ENCODE peak calls at places on chromosome 4, in ten cellular contexts. J is GM06990, U is astrocyte of the spinal cord, C is cardiac fibroblast, R is fibroblast of mammary gland, Z is choroid plexus epithelial cell, E is BJ, Y is kidney epithelial cell, S is lower leg skin, H is fibroblast of lung. K is an unnamed sample.

GRCh38 chr4:177214935-177215334 is 94.7 kb upstream of the NEIL3 start:
- DNase-seq in J (no peak), U (no peak), C (peak), R (peak), Z (no peak), E (peak), Y (no peak), S (no peak), H (peak), K (no peak)

GRCh38 chr4:16125571-16126445 is 42.0 kb upstream of the PROM1 start:
- DNase-seq in J (no peak), U (no peak), C (no peak), R (no peak), Z (no peak), E (no peak), Y (peak), S (peak), H (no peak), K (peak)

GRCh38 chr4:180330521-180330920 is 1912.7 kb upstream of the TENM3 start:
- DNase-seq in J (no peak), U (no peak), C (no peak), R (no peak), Z (no peak), E (no peak), Y (no peak), S (no peak), H (peak), K (no peak)

GRCh38 chr4:118180776-118181175 is 146.5 kb downstream of the NDST3 start:
- DNase-seq in J (no peak), U (peak), C (no peak), R (peak), Z (no peak), E (no peak), Y (no peak), S (no peak), H (peak), K (no peak)

GRCh38 chr4:128600410-128600809 is 209.1 kb upstream of the JADE1 start:
- DNase-seq in J (no peak), U (peak), C (peak), R (peak), Z (peak), E (no peak), Y (no peak), S (no peak), H (peak), K (no peak)

GRCh38 chr4:176840166-176840565 is 47.4 kb upstream of the VEGFC start:
- DNase-seq in J (no peak), U (peak), C (no peak), R (no peak), Z (peak), E (no peak), Y (peak), S (no peak), H (peak), K (no peak)

GRCh38 chr4:140071806-140072205 is 82.2 kb downstream of the MAML3 start:
- DNase-seq in J (peak), U (peak), C (peak), R (peak), Z (peak), E (peak), Y (no peak), S (no peak), H (peak), K (peak)

GRCh38 chr4:6688879-6689505 is 4.7 kb upstream of the S100P start:
- DNase-seq in J (no peak), U (peak), C (peak), R (peak), Z (peak), E (peak), Y (peak), S (peak), H (peak), K (peak)

GRCh38 chr4:183344523-183345255 is 22.5 kb upstream of the CLDN24 start:
- DNase-seq in J (no peak), U (no peak), C (no peak), R (no peak), Z (peak), E (no peak), Y (no peak), S (no peak), H (no peak), K (no peak)

GRCh38 chr4:40940317-40940720 is 190.6 kb downstream of the NSUN7 start:
- DNase-seq in J (no peak), U (no peak), C (peak), R (peak), Z (no peak), E (no peak), Y (no peak), S (no peak), H (no peak), K (no peak)

GRCh38 chr4:74092957-74093356 is 6.0 kb downstream of the CXCL2 start:
- DNase-seq in J (no peak), U (peak), C (no peak), R (no peak), Z (peak), E (no peak), Y (no peak), S (no peak), H (peak), K (no peak)

GRCh38 chr4:6695660-6696581 is 2.2 kb downstream of the S100P start:
- DNase-seq in J (no peak), U (no peak), C (no peak), R (no peak), Z (no peak), E (no peak), Y (no peak), S (no peak), H (no peak), K (no peak)

GRCh38 chr4:173450281-173450680 is 51.4 kb upstream of the SCRG1 start:
- DNase-seq in J (no peak), U (peak), C (peak), R (peak), Z (no peak), E (no peak), Y (no peak), S (no peak), H (peak), K (no peak)

GRCh38 chr4:137266511-137266910 is 265.8 kb downstream of the PCDH18 start:
- DNase-seq in J (no peak), U (peak), C (no peak), R (peak), Z (no peak), E (no peak), Y (no peak), S (peak), H (peak), K (no peak)

GRCh38 chr4:151231915-151232595 is 44.9 kb upstream of the PRSS48 start:
- DNase-seq in J (no peak), U (no peak), C (no peak), R (no peak), Z (peak), E (no peak), Y (no peak), S (no peak), H (peak), K (no peak)

GRCh38 chr4:21901831-21902230 is 46.7 kb downstream of the KCNIP4 start:
- DNase-seq in J (no peak), U (peak), C (peak), R (peak), Z (peak), E (no peak), Y (peak), S (no peak), H (peak), K (no peak)

GRCh38 chr4:169010125-169011023 is at the start of gene CBR4:
- DNase-seq in J (peak), U (peak), C (peak), R (peak), Z (peak), E (peak), Y (peak), S (peak), H (peak), K (peak)

GRCh38 chr4:151202851-151203455 is 74.0 kb upstream of the PRSS48 start:
- DNase-seq in J (no peak), U (peak), C (peak), R (peak), Z (peak), E (no peak), Y (no peak), S (no peak), H (peak), K (no peak)

GRCh38 chr4:76194325-76194724 is 19.3 kb downstream of the SCARB2 start:
- DNase-seq in J (no peak), U (peak), C (peak), R (peak), Z (peak), E (peak), Y (no peak), S (no peak), H (peak), K (peak)

GRCh38 chr4:137819964-137820383 is 287.7 kb upstream of the PCDH18 start:
- DNase-seq in J (no peak), U (peak), C (peak), R (peak), Z (peak), E (no peak), Y (peak), S (no peak), H (peak), K (no peak)

GRCh38 chr4:1479454-1479853 is 73.2 kb upstream of the NKX1-1 start:
- DNase-seq in J (no peak), U (no peak), C (no peak), R (no peak), Z (no peak), E (no peak), Y (no peak), S (peak), H (no peak), K (no peak)

DNA sequence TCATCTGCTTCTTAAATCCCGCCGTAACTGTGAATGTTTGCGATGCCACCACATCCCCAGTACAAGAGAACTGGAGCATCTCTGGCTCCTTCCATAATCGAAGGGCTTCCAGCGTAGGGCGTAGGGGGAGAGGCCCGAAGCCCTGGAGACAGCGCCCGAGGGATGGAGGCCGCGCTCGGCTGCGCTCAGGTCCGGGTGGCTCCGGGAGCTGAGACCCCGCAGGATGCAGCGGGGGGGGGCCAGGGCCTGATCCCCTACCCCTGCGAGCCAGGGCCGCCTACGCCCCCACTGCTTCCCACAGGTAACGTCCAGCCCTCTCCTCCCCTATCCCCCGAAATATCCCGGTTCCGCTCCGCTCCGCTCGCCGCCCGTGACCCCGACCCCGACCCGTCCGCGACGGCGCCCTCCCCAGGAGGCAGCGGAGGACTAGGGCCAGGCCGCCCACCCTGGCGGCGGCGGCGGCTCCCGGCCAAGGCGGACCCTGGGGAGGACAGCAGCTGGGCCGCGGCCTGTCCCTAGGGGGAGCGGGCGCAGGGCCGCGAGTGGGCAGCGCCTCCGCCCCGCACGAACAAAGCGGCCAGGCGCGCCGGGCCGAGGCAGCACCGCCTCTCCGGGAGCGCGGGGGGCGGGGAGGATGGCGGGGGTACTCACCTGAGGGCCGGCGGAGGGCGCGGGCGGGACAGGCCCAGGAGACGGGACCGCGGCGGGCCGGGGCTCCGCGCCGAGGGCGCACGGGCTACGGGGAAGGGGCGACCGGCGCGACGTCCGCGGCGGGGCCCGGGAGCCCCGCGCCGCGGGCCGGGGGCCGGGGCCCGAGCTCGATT is 720 bp downstream of the WDFY3 start:
- DNase-seq in J (no peak), U (peak), C (peak), R (peak), Z (peak), E (no peak), Y (no peak), S (peak), H (peak), K (no peak)
- TF ChIP-seq CTCF in J (no peak), U (peak), C (no peak), R (no peak), Z (no peak), E (no peak), Y (peak), S (no peak), H (no peak), K (peak)

GRCh38 chr4:108170729-108171540 is 2.2 kb upstream of the LEF1 start:
- DNase-seq in J (no peak), U (peak), C (no peak), R (no peak), Z (no peak), E (no peak), Y (no peak), S (no peak), H (no peak), K (no peak)
- H3K4me3 ChIP-seq in J (no peak), U (no peak), C (no peak), R (no peak), Z (no peak), E (no peak), Y (no peak), S (no peak), H (no peak), K (no peak)

DNA sequence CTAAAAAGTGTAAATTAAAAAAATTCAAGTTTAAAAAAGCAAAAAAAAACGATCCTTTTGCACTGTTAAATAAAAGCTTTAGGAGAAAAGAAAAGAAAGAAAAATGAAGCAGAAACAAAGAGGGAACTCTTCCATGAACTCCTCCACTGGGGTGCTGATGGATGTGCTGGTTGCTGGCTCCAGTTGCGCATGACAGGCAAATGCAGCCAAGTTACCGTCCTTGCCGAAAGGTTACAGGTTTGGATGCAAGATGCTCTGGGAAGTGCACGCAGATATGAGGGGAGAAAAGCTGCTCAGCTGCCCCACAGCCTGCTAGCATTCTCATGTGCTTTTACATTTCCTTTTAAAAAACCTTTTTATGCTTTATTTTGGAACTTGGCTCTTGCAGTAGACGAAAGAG is 58.5 kb downstream of the HADH start:
- DNase-seq in J (no peak), U (no peak), C (no peak), R (no peak), Z (no peak), E (no peak), Y (no peak), S (no peak), H (no peak), K (no peak)
- TF ChIP-seq CTCF in J (no peak), U (no peak), C (no peak), R (no peak), Z (no peak), E (no peak), Y (no peak), S (no peak), H (no peak), K (no peak)

GRCh38 chr4:121180558-121180957 is 16.4 kb upstream of the TNIP3 start:
- DNase-seq in J (no peak), U (no peak), C (no peak), R (no peak), Z (no peak), E (no peak), Y (no peak), S (no peak), H (no peak), K (no peak)

GRCh38 chr4:121183359-121183758 is 19.2 kb upstream of the TNIP3 start:
- DNase-seq in J (no peak), U (no peak), C (no peak), R (no peak), Z (no peak), E (no peak), Y (no peak), S (no peak), H (no peak), K (no peak)

GRCh38 chr4:121185960-121186359 is 21.8 kb upstream of the TNIP3 start:
- DNase-seq in J (peak), U (no peak), C (no peak), R (no peak), Z (no peak), E (no peak), Y (no peak), S (no peak), H (no peak), K (no peak)

GRCh38 chr4:121181493-121181892 is 17.4 kb upstream of the TNIP3 start:
- DNase-seq in J (no peak), U (no peak), C (no peak), R (no peak), Z (no peak), E (no peak), Y (no peak), S (no peak), H (no peak), K (no peak)

GRCh38 chr4:121182296-121182695 is 18.2 kb upstream of the TNIP3 start:
- DNase-seq in J (no peak), U (peak), C (peak), R (no peak), Z (peak), E (no peak), Y (no peak), S (no peak), H (peak), K (peak)
- H3K4me3 ChIP-seq in J (peak), U (no peak), C (no peak), R (no peak), Z (peak), E (no peak), Y (no peak), S (no peak), H (peak), K (no peak)

DNA sequence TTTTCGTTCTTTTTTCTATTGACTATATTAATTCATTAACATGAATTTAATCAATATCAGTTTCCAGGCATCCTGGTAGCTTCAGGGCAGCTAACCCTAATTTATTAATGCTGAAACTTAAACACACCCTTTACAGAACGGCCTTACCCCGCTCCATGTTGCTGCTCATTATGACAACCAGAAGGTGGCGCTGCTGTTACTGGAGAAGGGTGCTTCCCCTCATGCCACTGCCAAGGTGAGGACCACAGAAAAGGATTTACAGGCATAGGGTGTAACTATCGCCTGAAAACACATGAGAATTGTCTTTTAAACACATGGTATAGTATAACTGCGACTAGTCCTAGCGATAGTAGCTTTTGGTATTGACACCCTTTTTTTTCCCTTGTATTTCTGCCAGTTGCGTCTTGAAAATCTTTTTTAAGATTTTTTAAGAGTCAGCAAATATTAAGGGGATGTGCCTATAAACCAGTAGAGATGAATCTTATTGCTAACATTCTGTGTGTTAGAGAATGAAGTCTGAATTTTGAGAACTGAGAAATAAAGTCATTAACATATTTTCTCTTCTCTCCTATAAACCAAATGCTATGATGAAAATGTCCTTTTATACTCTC is 229.0 kb downstream of the ANK2 start:
- DNase-seq in J (peak), U (peak), C (peak), R (peak), Z (peak), E (no peak), Y (peak), S (peak), H (peak), K (no peak)
- TF ChIP-seq CTCF in J (peak), U (peak), C (peak), R (peak), Z (peak), E (peak), Y (peak), S (no peak), H (peak), K (peak)

DNA sequence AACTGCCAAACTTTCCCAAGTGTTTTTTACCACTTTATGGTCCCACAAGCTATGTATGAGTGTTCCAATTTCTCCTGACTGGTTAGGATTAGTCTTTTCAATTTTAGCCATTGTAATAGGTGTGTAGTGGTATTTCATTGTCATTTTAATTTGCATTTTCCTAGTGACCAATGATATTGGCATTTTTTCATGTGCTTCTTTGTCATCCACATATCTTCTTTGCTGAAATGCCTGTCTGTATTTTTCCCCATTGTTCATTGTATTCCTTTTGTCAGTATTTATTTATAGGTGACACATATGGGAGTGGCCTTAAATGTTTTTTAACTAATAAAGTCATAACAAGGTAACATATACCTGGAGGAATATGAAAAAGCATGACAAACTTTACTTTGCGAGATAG is 9.2 kb upstream of the UBE2D3 start:
- DNase-seq in J (no peak), U (no peak), C (no peak), R (no peak), Z (no peak), E (no peak), Y (no peak), S (no peak), H (no peak), K (no peak)
- H3K4me3 ChIP-seq in J (no peak), U (no peak), C (no peak), R (no peak), Z (no peak), E (no peak), Y (no peak), S (no peak), H (no peak), K (no peak)

GRCh38 chr4:37477126-37477525 is 209.1 kb downstream of the RELL1 start:
- DNase-seq in J (no peak), U (no peak), C (no peak), R (no peak), Z (no peak), E (no peak), Y (no peak), S (no peak), H (no peak), K (no peak)
- TF ChIP-seq CTCF in J (no peak), U (no peak), C (no peak), R (no peak), Z (no peak), E (no peak), Y (no peak), S (no peak), H (no peak), K (no peak)

K was measured in AG04449.